ENCODE peak calls at places on chromosomes 7 and 10, in seven cellular contexts. N is SK-N-SH, K is H1, P is lower lobe of right lung, Z is HCT116, U is mammary epithelial cell, A is stomach. G is an unnamed sample. For H3K4me1, the result is how much of the 10 kb centered on the place peaks cover.

GRCh38 chr10:88831709-88832108 is 19.9 kb downstream of the ANKRD22 start:
- DNase-seq in Z (no peak), A (no peak), U (no peak), N (no peak), P (no peak), K (no peak), G (peak)

GRCh38 chr7:99004781-99005500 is 126.6 kb downstream of the TRRAP start:
- DNase-seq in K (no peak), N (no peak), P (no peak), Z (no peak), U (no peak), A (no peak), G (no peak)

GRCh38 chr10:60820093-60820769 is 42.0 kb downstream of the CDK1 start:
- DNase-seq in N (no peak), A (no peak), P (no peak), Z (no peak), U (no peak), K (no peak), G (no peak)

GRCh38 chr10:97713828-97714400 is 384 bp downstream of the MARVELD1 start:
- DNase-seq in P (peak), K (no peak), Z (no peak), U (peak), A (peak), N (peak), G (peak)

GRCh38 chr7:13800694-13801448 is 188.6 kb downstream of the ETV1 start:
- DNase-seq in P (no peak), U (peak), A (peak), N (no peak), K (no peak), Z (no peak), G (peak)

GRCh38 chr10:12628964-12629766 is 279.8 kb downstream of the CAMK1D start:
- DNase-seq in U (no peak), A (no peak), N (no peak), Z (no peak), K (no peak), P (no peak), G (no peak)

GRCh38 chr7:41997151-41997550 is 239.9 kb downstream of the GLI3 start:
- DNase-seq in Z (no peak), A (no peak), P (no peak), N (no peak), K (no peak), U (no peak), G (no peak)

GRCh38 chr7:151416135-151416740 is 6.4 kb upstream of the WDR86 start:
- DNase-seq in Z (no peak), U (no peak), A (no peak), P (no peak), N (no peak), K (no peak), G (no peak)

GRCh38 chr7:39464350-39465054 is 101.7 kb upstream of the YAE1 start:
- DNase-seq in Z (no peak), A (no peak), K (no peak), N (no peak), U (no peak), P (no peak), G (no peak)

GRCh38 chr7:44077681-44078091 is 4.6 kb downstream of the POLM start:
- DNase-seq in N (no peak), Z (no peak), A (no peak), P (no peak), U (no peak), K (no peak), G (no peak)

GRCh38 chr10:69383485-69384089 is 33.1 kb downstream of the TACR2 start:
- DNase-seq in P (no peak), N (no peak), U (no peak), K (no peak), Z (no peak), A (no peak), G (no peak)

GRCh38 chr10:120891367-120891766 is 40.2 kb downstream of the WDR11 start:
- DNase-seq in K (no peak), Z (no peak), P (no peak), N (no peak), U (no peak), A (no peak), G (no peak)

GRCh38 chr10:121648078-121648477 is 49.8 kb upstream of the FGFR2 start:
- DNase-seq in Z (no peak), K (no peak), P (no peak), U (no peak), N (no peak), A (no peak), G (no peak)

GRCh38 chr7:43456200-43456599 is 126.7 kb upstream of the STK17A start:
- DNase-seq in N (no peak), P (no peak), A (no peak), Z (no peak), K (no peak), U (no peak), G (no peak)

GRCh38 chr7:52720856-52721255 is 314.6 kb upstream of the POM121L12 start:
- DNase-seq in N (no peak), A (no peak), Z (no peak), P (no peak), K (no peak), U (no peak), G (no peak)

GRCh38 chr7:133051066-133051465 is 30.8 kb downstream of the CHCHD3 start:
- DNase-seq in Z (no peak), P (no peak), A (no peak), U (no peak), N (peak), K (no peak), G (no peak)

GRCh38 chr10:90342480-90342879 is 515.4 kb downstream of the HTR7 start:
- DNase-seq in U (no peak), Z (no peak), A (no peak), K (no peak), N (no peak), P (no peak), G (no peak)

GRCh38 chr7:138865843-138866242 is 67.8 kb upstream of the ATP6V0A4 start:
- DNase-seq in K (no peak), P (no peak), N (no peak), Z (no peak), A (no peak), U (no peak), G (no peak)

GRCh38 chr10:47264797-47265281 is 35.2 kb upstream of the GDF10 start:
- DNase-seq in Z (no peak), U (no peak), K (no peak), P (no peak), N (no peak), A (no peak), G (no peak)

GRCh38 chr7:43869898-43870240 is 552 bp upstream of the MRPS24 start:
- DNase-seq in N (no peak), U (peak), Z (no peak), K (no peak), A (no peak), P (no peak), G (peak)

GRCh38 chr10:9796567-9796966 is 1221.1 kb upstream of the CELF2 start:
- DNase-seq in N (no peak), A (no peak), U (no peak), P (no peak), Z (no peak), K (no peak), G (no peak)

GRCh38 chr7:152025937-152026890 is 740 bp downstream of the GALNT11 start:
- DNase-seq in P (no peak), N (no peak), K (no peak), U (peak), Z (no peak), A (no peak), G (peak)

GRCh38 chr10:103648951-103649532 is 155.5 kb downstream of the NEURL1 start:
- DNase-seq in P (peak), A (no peak), N (no peak), U (no peak), Z (no peak), K (no peak), G (no peak)

GRCh38 chr7:33186187-33186586 is 56.8 kb downstream of the BBS9 start:
- DNase-seq in K (no peak), P (no peak), N (no peak), U (peak), Z (no peak), A (no peak), G (peak)

GRCh38 chr10:120456626-120457430 is at the start of gene PLPP4:
- DNase-seq in Z (no peak), P (no peak), K (no peak), U (peak), N (peak), A (no peak), G (no peak)

GRCh38 chr7:116706668-116707126 is 34.7 kb downstream of the MET start:
- DNase-seq in Z (peak), A (no peak), K (no peak), P (no peak), U (peak), N (no peak), G (peak)

GRCh38 chr10:132158810-132159209 is 27.9 kb upstream of the DPYSL4 start:
- DNase-seq in K (no peak), U (no peak), Z (no peak), P (no peak), A (no peak), N (peak), G (no peak)

GRCh38 chr10:14240253-14241189 is 90.2 kb downstream of the FRMD4A start:
- DNase-seq in P (no peak), K (no peak), U (no peak), A (no peak), N (peak), Z (no peak), G (no peak)

GRCh38 chr7:50721661-50722259 is 60.9 kb downstream of the GRB10 start:
- DNase-seq in A (peak), K (no peak), P (no peak), Z (no peak), N (no peak), U (no peak), G (no peak)

GRCh38 chr10:78433722-78434535 is 400.3 kb downstream of the RPS24 start:
- DNase-seq in P (no peak), U (no peak), N (peak), K (no peak), Z (no peak), A (no peak), G (no peak)

GRCh38 chr10:128863823-128864405 is 603.1 kb upstream of the MGMT start:
- DNase-seq in K (no peak), N (no peak), P (no peak), U (no peak), A (no peak), Z (no peak), G (no peak)

GRCh38 chr10:97551271-97551670 is 21.3 kb upstream of the ANKRD2 start:
- DNase-seq in A (no peak), N (no peak), K (no peak), P (no peak), Z (no peak), U (no peak), G (no peak)

GRCh38 chr10:117594722-117595121 is 52.2 kb downstream of the EMX2 start:
- DNase-seq in N (no peak), U (no peak), K (no peak), A (no peak), Z (no peak), P (no peak), G (no peak)

GRCh38 chr10:49174261-49174925 is 13.8 kb downstream of the TMEM273 start:
- DNase-seq in N (no peak), A (no peak), Z (no peak), K (no peak), P (no peak), U (no peak), G (no peak)

GRCh38 chr10:7928511-7928910 is 110.2 kb downstream of the TAF3 start:
- DNase-seq in K (no peak), Z (no peak), A (no peak), U (no peak), P (no peak), N (no peak), G (no peak)

GRCh38 chr7:43756368-43757072 is 2.0 kb upstream of the BLVRA start:
- DNase-seq in P (no peak), Z (no peak), A (no peak), K (no peak), N (no peak), U (peak), G (peak)

DNA sequence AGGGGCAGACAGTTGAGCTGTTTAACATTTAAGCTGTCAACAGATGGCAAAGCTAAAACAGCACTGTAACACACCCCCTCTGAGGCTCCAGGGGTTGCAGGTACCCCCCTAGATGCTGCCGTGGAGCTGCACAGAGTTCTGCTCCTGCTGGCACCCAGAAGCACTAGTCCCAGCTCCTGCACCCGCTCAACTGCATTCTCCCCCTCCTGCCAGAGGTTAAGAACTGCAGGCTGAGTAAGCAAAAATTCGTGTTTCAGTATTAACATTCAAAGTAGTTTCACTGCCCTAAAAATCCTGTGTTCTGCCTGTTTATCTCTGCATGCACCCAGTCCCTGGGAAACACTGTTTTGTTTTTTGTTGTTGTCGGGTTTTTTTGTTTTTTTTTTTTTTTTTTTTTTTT is 790.8 kb upstream of the KCND2 start:
- DNase-seq in U (peak), A (peak), P (no peak), N (peak), K (peak), Z (peak), G (no peak)
- TF ChIP-seq CTCF in U (peak), A (peak), P (peak), N (peak), K (peak), Z (peak), G (peak)

GRCh38 chr7:510782-511281 is 8.8 kb downstream of the PDGFA start:
- DNase-seq in U (no peak), K (no peak), N (no peak), A (no peak), P (peak), Z (no peak), G (no peak)
- H3K4me1 ChIP-seq in U (under half), K (under half), N (under half), A (under half), P (under half), Z (under half), G (under half)

GRCh38 chr10:96044686-96045085 is 1.3 kb downstream of the CCNJ start:
- DNase-seq in K (no peak), U (peak), P (no peak), A (no peak), Z (no peak), N (no peak), G (peak)

GRCh38 chr10:96046546-96046945 is 3.2 kb downstream of the CCNJ start:
- DNase-seq in Z (no peak), K (no peak), A (no peak), N (no peak), U (no peak), P (no peak), G (no peak)

GRCh38 chr10:96041146-96041545 is 2.2 kb upstream of the CCNJ start:
- DNase-seq in K (no peak), N (no peak), Z (no peak), A (no peak), U (no peak), P (no peak), G (no peak)

GRCh38 chr10:96043895-96044580 is 655 bp downstream of the CCNJ start:
- DNase-seq in K (no peak), P (peak), A (peak), N (peak), Z (no peak), U (peak), G (peak)

GRCh38 chr10:96043157-96043894 is at the start of gene CCNJ:
- DNase-seq in Z (peak), U (peak), P (peak), N (peak), K (peak), A (peak), G (peak)
- TF ChIP-seq CTCF in Z (no peak), U (no peak), P (peak), N (no peak), K (no peak), A (no peak), G (peak)

GRCh38 chr10:77392236-77392721 is 245.3 kb downstream of the KCNMA1 start:
- DNase-seq in A (no peak), K (no peak), Z (no peak), U (no peak), N (no peak), P (no peak), G (peak)
- H3K4me1 ChIP-seq in A (under half), K (under half), Z (under half), U (half or more), N (half or more), P (under half), G (under half)

GRCh38 chr7:6106140-6106904 is 75.1 kb downstream of the ANKRD61 start:
- DNase-seq in P (no peak), U (peak), Z (peak), N (no peak), A (no peak), K (no peak), G (no peak)
- TF ChIP-seq CTCF in P (peak), U (no peak), Z (peak), N (peak), A (no peak), K (no peak), G (peak)

GRCh38 chr7:96996111-96996936 is 9.0 kb upstream of the DLX6 start:
- DNase-seq in A (no peak), N (no peak), U (no peak), K (no peak), P (no peak), Z (no peak), G (no peak)
- H3K4me1 ChIP-seq in A (under half), N (under half), U (under half), K (under half), P (under half), Z (under half), G (under half)

GRCh38 chr10:57715233-57715632 is 552.5 kb downstream of the IPMK start:
- DNase-seq in N (no peak), U (no peak), A (no peak), P (no peak), K (no peak), Z (no peak), G (no peak)

GRCh38 chr10:57716884-57717283 is 550.8 kb downstream of the IPMK start:
- DNase-seq in Z (no peak), K (no peak), N (no peak), U (peak), A (no peak), P (no peak), G (no peak)
- TF ChIP-seq CTCF in Z (peak), K (peak), N (peak), U (peak), A (no peak), P (peak), G (peak)

DNA sequence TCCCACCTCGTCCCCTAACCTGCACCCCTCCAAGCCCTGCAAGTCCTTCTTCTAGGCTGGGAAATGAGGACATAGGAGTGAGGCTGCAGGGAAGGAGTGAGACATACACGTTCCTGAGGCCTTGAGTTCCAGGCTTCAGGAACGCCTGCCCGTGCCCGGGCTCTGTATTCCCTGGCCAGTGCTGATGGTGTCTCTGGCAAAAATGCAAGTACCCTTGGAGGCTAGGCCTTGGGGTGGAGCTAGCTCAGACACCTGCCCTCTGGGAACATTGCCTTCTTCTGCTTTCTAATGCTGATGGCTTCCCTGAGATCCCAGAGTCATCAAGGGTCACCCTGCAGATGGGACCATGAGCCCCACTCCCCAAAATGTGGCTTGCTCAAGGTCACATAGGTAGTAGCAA is 76.0 kb downstream of the GRK5 start:
- DNase-seq in Z (no peak), N (no peak), K (no peak), A (no peak), P (peak), U (no peak), G (no peak)
- H3K4me1 ChIP-seq in Z (under half), N (half or more), K (under half), A (half or more), P (half or more), U (under half), G (under half)

GRCh38 chr10:33271969-33272583 is 62.4 kb downstream of the NRP1 start:
- DNase-seq in Z (no peak), A (no peak), U (no peak), N (peak), P (no peak), K (no peak), G (no peak)

GRCh38 chr10:33270971-33271370 is 63.5 kb downstream of the NRP1 start:
- DNase-seq in U (no peak), Z (no peak), N (no peak), A (no peak), P (no peak), K (no peak), G (no peak)

GRCh38 chr10:33274096-33274785 is 60.2 kb downstream of the NRP1 start:
- DNase-seq in N (no peak), A (no peak), P (no peak), U (no peak), K (no peak), Z (no peak), G (no peak)

GRCh38 chr10:33276282-33276923 is 58.1 kb downstream of the NRP1 start:
- DNase-seq in U (peak), K (no peak), N (no peak), P (no peak), Z (no peak), A (no peak), G (no peak)

DNA sequence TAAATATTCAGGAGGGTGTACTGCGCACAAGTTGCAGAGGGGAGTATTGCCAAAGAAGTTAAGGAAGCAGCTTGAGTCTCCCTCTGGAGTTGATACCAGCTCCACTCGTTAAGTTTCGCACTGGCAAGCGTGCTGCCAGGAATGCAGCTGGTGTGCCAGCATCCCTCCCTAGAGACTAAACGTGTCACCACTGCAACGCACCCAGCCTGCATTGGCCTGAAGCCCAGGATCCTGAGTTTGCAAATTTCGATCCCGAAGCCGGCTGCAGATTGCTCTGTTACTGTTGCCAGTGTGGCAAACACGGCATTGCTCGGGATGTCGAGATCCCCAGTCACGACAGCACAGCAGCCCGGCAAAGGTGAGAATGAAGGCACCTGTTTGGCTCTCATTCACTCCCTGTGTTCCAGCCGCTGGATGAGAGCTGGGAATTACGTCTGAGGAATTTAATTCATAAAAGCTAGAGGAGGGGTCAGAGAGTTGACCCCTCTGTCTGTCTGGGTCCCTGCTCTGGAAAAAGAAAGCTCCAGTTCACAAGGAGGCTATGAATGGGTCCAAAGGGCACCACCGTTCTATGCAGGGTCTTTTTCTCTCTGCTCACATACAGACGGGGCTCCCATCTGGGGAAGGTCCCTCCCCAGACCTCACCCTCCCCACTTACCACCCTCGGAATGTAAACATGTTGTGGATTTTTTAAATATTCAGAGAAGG is 61.0 kb downstream of the NRP1 start:
- DNase-seq in Z (no peak), N (peak), U (peak), K (no peak), P (peak), A (peak), G (peak)
- TF ChIP-seq CTCF in Z (no peak), N (no peak), U (peak), K (no peak), P (no peak), A (no peak), G (peak)

G was measured in foreskin keratinocyte.